ENCODE peak calls at places on chromosomes 6 and 20, in five cellular contexts. J is trophoblast cell, F is H9, T is H1, D is mesenchymal stem cell. K is an unnamed sample.

GRCh38 chr6:116405147-116405546 is 34.4 kb downstream of the DSE start:
- DNase-seq in J (no peak), D (no peak), F (no peak), T (no peak), K (no peak)

GRCh38 chr6:925656-926213 is 232.8 kb upstream of the EXOC2 start:
- DNase-seq in D (no peak), T (no peak), J (peak; percentile 21), F (no peak), K (no peak)

GRCh38 chr6:26155066-26155925 is 68.1 kb downstream of the HFE start:
- DNase-seq in F (no peak), J (peak; percentile 13), T (no peak), D (peak; percentile 31), K (no peak)

GRCh38 chr6:132813173-132813856 is 1.1 kb upstream of the RPS12 start:
- DNase-seq in F (peak; percentile 46), J (peak; percentile 64), D (peak; percentile 71), T (no peak), K (no peak)

GRCh38 chr6:106334646-106335448 is 9.3 kb upstream of the ATG5 start:
- DNase-seq in F (peak; percentile 72), D (peak; percentile 58), J (peak; percentile 84), T (peak; percentile 23), K (peak; percentile 27)

GRCh38 chr6:3317741-3318211 is 59.0 kb downstream of the PSMG4 start:
- DNase-seq in F (no peak), T (no peak), D (no peak), J (no peak), K (no peak)

GRCh38 chr6:37530294-37530693 is 30.6 kb upstream of the CCDC167 start:
- DNase-seq in D (no peak), F (no peak), J (no peak), T (no peak), K (no peak)

GRCh38 chr6:31356216-31356945 is 598 bp downstream of the HLA-B start:
- DNase-seq in T (no peak), D (peak; percentile 62), J (peak; percentile 25), F (no peak), K (no peak)

GRCh38 chr20:62879275-62880146 is 17.9 kb upstream of the TCFL5 start:
- DNase-seq in T (no peak), F (peak; percentile 61), D (no peak), J (no peak), K (no peak)

GRCh38 chr6:26087284-26088115 is at the start of gene HFE:
- DNase-seq in J (peak; percentile 59), F (peak; percentile 59), T (no peak), D (peak; percentile 77), K (no peak)

GRCh38 chr6:27592481-27593199 is 119.7 kb upstream of the ZNF184 start:
- DNase-seq in T (no peak), D (peak; percentile 87), F (peak; percentile 81), J (peak; percentile 76), K (peak; percentile 72)

GRCh38 chr6:116328528-116328903 is 42.2 kb upstream of the DSE start:
- DNase-seq in F (no peak), D (peak; percentile 33), J (no peak), T (no peak), K (no peak)

GRCh38 chr6:53299331-53299835 is 49.4 kb downstream of the ELOVL5 start:
- DNase-seq in D (no peak), F (no peak), T (no peak), J (no peak), K (no peak)

DNA sequence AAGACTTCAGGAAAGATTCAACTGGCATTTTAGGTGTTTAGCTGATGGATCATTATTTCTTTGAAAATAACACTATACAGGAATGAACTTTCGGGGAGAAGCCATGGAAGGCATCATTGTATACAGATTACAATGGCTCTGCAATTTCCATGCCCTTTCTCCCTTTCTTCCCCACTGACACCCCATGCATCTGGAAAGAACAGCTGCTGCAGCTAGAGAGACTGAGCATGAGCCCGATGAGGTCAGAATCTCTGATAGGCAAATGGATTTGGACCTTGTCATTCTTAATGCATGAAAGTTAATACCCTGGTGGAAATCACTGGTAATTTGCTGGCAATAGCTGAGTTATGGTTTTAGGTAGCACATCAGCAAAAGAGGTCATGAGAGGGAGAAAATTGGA is 54.8 kb downstream of the BTBD3 start:
- DNase-seq in F (no peak), D (no peak), J (no peak), T (no peak), K (no peak)
- H2BK12ac ChIP-seq in F (no peak overlapping the region), D (no peak overlapping the region), J (no peak overlapping the region), T (no peak overlapping the region), K (no peak overlapping the region)

GRCh38 chr6:45265246-45265645 is 62.9 kb upstream of the RUNX2 start:
- DNase-seq in D (peak; percentile 8), J (no peak), T (no peak), F (no peak), K (no peak)
- H2BK12ac ChIP-seq in D (no peak overlapping the region), J (no peak overlapping the region), T (no peak overlapping the region), F (no peak overlapping the region), K (no peak overlapping the region)

GRCh38 chr20:58737198-58737597 is 44.6 kb downstream of the NPEPL1 start:
- DNase-seq in J (no peak), F (no peak), D (no peak), T (no peak), K (no peak)
- H2BK12ac ChIP-seq in J (no peak overlapping the region), F (no peak overlapping the region), D (no peak overlapping the region), T (no peak overlapping the region), K (no peak overlapping the region)

DNA sequence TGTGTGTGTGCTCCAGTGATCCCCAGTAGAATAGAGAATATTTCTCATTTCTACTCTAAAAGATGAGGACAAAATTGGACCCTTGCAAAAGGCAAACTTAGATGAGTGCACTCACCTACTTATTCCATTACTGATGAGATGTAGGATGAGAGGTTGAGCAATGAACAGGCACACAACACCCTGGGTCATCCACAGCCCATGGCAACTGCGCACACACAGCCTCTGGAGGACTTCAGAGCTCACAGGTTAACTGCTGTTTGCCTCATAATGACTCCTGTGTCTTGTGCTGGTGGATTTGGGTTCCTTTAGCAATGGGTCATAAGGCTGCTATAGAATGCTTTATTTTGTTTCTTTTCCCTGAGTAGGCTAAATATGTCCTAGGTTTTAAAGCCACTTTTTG is 103.6 kb upstream of the TNFAIP3 start:
- DNase-seq in D (no peak), T (no peak), F (no peak), J (peak; percentile 57), K (no peak)
- H2BK12ac ChIP-seq in D (no peak overlapping the region), T (no peak overlapping the region), F (no peak overlapping the region), J (no peak overlapping the region), K (no peak overlapping the region)

DNA sequence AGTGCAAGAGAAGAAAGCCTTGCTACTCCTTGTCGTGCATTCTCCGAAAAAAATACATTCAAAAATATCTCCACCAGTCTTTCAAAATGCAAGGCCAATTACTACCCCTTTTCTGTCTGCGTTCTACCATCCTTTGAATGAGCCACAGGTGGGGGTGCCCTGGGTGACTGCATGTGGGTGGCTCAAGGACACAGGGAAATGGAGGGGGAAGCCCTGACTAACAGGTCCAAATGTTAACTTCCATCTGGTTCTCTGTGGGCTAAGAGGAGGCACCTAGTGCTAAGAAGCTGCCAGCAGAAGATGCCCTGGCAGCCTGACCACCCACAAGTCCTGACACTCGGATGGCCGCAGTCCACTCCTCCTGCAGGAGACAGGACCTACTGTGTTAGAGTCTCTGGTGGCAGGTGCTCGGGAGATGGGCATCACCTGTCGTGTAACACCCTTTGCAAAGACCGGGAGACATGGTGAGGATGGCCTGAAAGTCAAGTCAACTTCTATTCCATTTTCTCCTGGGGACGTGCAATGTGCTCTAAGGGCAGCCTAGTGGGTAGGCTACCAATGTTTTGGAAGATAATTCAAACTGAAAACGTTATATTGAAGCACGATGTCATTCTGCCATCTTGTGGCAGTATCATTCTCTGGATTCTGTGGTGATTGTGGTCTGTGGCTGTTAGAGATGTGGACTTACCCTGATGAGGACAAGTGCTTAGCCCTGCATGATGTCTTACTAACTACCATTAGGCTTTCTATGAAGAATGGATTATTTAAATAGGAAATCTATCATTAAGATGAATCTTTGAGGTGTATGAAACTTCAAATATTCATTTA is 27.4 kb upstream of the IGF2R start:
- DNase-seq in F (no peak), T (no peak), J (peak; percentile 66), D (no peak), K (no peak)
- H2BK12ac ChIP-seq in F (no peak overlapping the region), T (no peak overlapping the region), J (no peak overlapping the region), D (no peak overlapping the region), K (no peak overlapping the region)

DNA sequence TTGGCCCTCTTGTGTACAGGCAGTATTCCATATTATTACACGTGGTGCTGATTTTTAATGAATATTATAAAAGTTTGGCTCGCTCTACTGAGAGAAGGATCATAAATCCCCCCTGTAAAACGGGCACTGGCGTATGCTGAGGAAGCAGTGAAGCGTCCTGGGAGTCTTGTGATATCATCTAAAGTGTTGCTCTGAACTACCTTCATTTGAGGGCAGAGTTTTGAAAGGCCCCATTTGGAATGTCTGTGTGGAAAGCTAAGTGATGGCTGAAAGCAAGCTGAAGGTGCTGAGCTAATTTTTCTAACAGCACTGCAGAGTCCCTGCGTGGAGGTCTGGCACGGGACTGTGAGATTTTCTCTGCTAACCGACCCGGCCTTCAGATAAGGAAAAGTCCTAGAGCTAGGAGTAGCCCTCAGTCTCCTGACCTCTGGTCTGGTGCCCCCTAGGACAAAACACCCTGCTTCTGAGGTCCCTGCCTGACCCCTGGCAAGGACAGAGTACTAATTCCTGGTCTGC is 1.3 kb upstream of the BACH2 start:
- DNase-seq in D (no peak), F (peak; percentile 36), J (no peak), T (no peak), K (no peak)
- H2BK12ac ChIP-seq in D (no peak overlapping the region), F (no peak overlapping the region), J (no peak overlapping the region), T (peak overlapping the region; percentile 45), K (no peak overlapping the region)

GRCh38 chr6:29853245-29853644 is 25.6 kb downstream of the HLA-G start:
- DNase-seq in F (no peak), J (no peak), D (no peak), T (no peak), K (no peak)
- H2BK12ac ChIP-seq in F (no peak overlapping the region), J (no peak overlapping the region), D (no peak overlapping the region), T (no peak overlapping the region), K (no peak overlapping the region)

GRCh38 chr20:7123457-7123856 is 356.0 kb downstream of the BMP2 start:
- DNase-seq in J (no peak), F (no peak), D (no peak), T (no peak), K (no peak)

DNA sequence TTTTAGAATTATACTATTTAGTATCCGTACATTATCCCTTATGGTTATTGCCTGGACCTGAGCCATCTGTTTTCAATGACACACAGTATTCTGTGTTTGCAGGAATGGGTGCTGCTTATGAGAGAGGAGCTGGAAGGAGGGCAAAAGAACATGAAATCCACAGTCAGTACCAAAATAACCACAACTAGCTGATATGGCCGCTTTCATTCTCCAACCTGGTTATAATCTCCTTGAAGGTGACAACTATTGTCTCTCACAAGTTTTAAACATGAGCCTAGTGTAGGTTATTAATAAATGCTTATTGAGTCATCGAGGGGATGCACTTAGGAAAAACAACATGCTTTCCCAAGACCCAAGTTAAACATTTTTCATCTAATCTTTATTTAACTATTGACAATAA is 356.6 kb downstream of the BMP2 start:
- DNase-seq in F (no peak), T (no peak), J (no peak), D (no peak), K (no peak)
- H2BK12ac ChIP-seq in F (no peak overlapping the region), T (no peak overlapping the region), J (no peak overlapping the region), D (no peak overlapping the region), K (no peak overlapping the region)